ENCODE peak calls at places on chromosomes 5 and 9, in nine cellular contexts. V, E, O, T, Q, H, M, W and I are unnamed samples.

GRCh38 chr5:65262094-65262493 is 219.6 kb downstream of the ADAMTS6 start:
- DNase-seq in O (no peak), Q (no peak), H (no peak), T (no peak), E (no peak), V (peak; percentile 0), M (peak; percentile 8), W (no peak), I (no peak)

GRCh38 chr5:82397741-82398320 is 119.7 kb upstream of the RPS23 start:
- DNase-seq in V (no peak), O (no peak), E (no peak), H (no peak), Q (no peak), W (no peak), T (no peak), M (no peak), I (no peak)

GRCh38 chr5:150147580-150148407 is 7.9 kb downstream of the PDGFRB start:
- DNase-seq in V (no peak), O (no peak), E (no peak), M (no peak), W (no peak), Q (peak; percentile 25), H (no peak), T (no peak), I (no peak)

GRCh38 chr9:129597355-129598088 is 23.4 kb downstream of the C9orf50 start:
- DNase-seq in T (no peak), M (no peak), V (peak; percentile 24), H (peak; percentile 90), W (no peak), O (peak; percentile 38), Q (no peak), E (peak; percentile 43), I (no peak)

GRCh38 chr5:79069488-79070001 is at the start of the genes BHMT2 and DMGDH:
- DNase-seq in V (no peak), E (no peak), W (no peak), T (no peak), O (peak; percentile 24), M (no peak), H (no peak), Q (no peak), I (no peak)

GRCh38 chr9:90025816-90026215 is 421.0 kb downstream of the GADD45G start:
- DNase-seq in H (peak; percentile 48), O (peak; percentile 98), T (no peak), Q (no peak), E (no peak), W (no peak), V (no peak), M (no peak), I (no peak)

GRCh38 chr9:75909776-75910175 is 19.3 kb downstream of the PCSK5 start:
- DNase-seq in V (no peak), T (no peak), Q (no peak), M (no peak), W (no peak), O (no peak), E (no peak), H (no peak), I (no peak)

GRCh38 chr9:93827545-93828330 is 127.4 kb downstream of the BARX1 start:
- DNase-seq in V (peak; percentile 58), Q (peak; percentile 34), H (peak; percentile 83), T (no peak), M (peak; percentile 89), E (peak; percentile 35), W (peak; percentile 8), O (peak; percentile 32), I (no peak)

GRCh38 chr9:129709471-129710460 is 43.1 kb downstream of the PTGES start:
- DNase-seq in V (no peak), E (no peak), O (no peak), H (no peak), Q (no peak), M (no peak), T (no peak), W (no peak), I (no peak)

GRCh38 chr9:77751341-77752091 is 103.4 kb upstream of the GNA14 start:
- DNase-seq in V (peak; percentile 9), M (peak; percentile 49), O (peak; percentile 50), W (no peak), E (no peak), T (no peak), H (peak; percentile 81), Q (peak; percentile 92), I (peak; percentile 49)

GRCh38 chr5:32600057-32600622 is 14.8 kb downstream of the SUB1 start:
- DNase-seq in M (no peak), V (peak; percentile 17), H (no peak), Q (peak; percentile 52), E (no peak), T (no peak), W (no peak), O (peak; percentile 50), I (no peak)

GRCh38 chr5:142095651-142096330 is 12.8 kb upstream of the NDFIP1 start:
- DNase-seq in M (no peak), H (no peak), T (no peak), W (peak; percentile 65), O (peak; percentile 41), V (no peak), E (peak; percentile 73), Q (no peak), I (no peak)

GRCh38 chr5:73960023-73960422 is 334.0 kb downstream of the ARHGEF28 start:
- DNase-seq in E (no peak), W (no peak), Q (no peak), H (no peak), O (no peak), V (no peak), T (no peak), M (no peak), I (no peak)

GRCh38 chr5:143652104-143652700 is 159.8 kb upstream of the HMHB1 start:
- DNase-seq in V (peak; percentile 12), O (peak; percentile 44), T (no peak), M (no peak), W (no peak), Q (no peak), H (no peak), E (no peak), I (no peak)

GRCh38 chr5:27821681-27822080 is 783.3 kb upstream of the CDH9 start:
- DNase-seq in M (no peak), Q (no peak), V (no peak), W (no peak), O (no peak), T (no peak), E (no peak), H (no peak), I (no peak)

GRCh38 chr5:14071433-14071832 is 71.7 kb upstream of the TRIO start:
- DNase-seq in Q (no peak), O (peak; percentile 46), V (no peak), W (no peak), T (no peak), M (no peak), H (no peak), E (no peak), I (no peak)

GRCh38 chr9:134475051-134475790 is 149.0 kb downstream of the RXRA start:
- DNase-seq in E (peak; percentile 40), T (no peak), V (peak; percentile 13), W (no peak), Q (no peak), O (no peak), H (no peak), M (no peak), I (no peak)

GRCh38 chr5:66498791-66499207 is 97.4 kb upstream of the MAST4 start:
- DNase-seq in V (no peak), O (peak; percentile 94), E (no peak), M (no peak), W (no peak), T (no peak), H (peak; percentile 28), Q (peak; percentile 12), I (no peak)

GRCh38 chr9:132590318-132591182 is 8.1 kb downstream of the BARHL1 start:
- DNase-seq in V (no peak), M (no peak), E (no peak), W (no peak), T (no peak), Q (no peak), O (no peak), H (no peak), I (no peak)

GRCh38 chr5:6780802-6781391 is 67.7 kb downstream of the TENT4A start:
- DNase-seq in Q (no peak), E (no peak), O (no peak), M (peak; percentile 37), H (peak; percentile 51), T (no peak), V (no peak), W (no peak), I (no peak)

GRCh38 chr5:138655530-138656245 is 80.5 kb upstream of the HSPA9 start:
- DNase-seq in W (no peak), M (no peak), E (no peak), Q (peak; percentile 99), V (no peak), T (peak; percentile 88), H (no peak), O (no peak), I (no peak)

GRCh38 chr5:177520271-177520670 is 3.5 kb upstream of the DDX41 start:
- DNase-seq in M (no peak), V (no peak), Q (no peak), E (no peak), T (no peak), W (no peak), O (no peak), H (no peak), I (no peak)

GRCh38 chr5:141778683-141779082 is 96.7 kb upstream of the ARAP3 start:
- DNase-seq in Q (no peak), M (no peak), T (no peak), W (no peak), V (no peak), E (no peak), H (no peak), O (no peak), I (no peak)

GRCh38 chr9:96398582-96399334 is 15.2 kb upstream of the SLC35D2 start:
- DNase-seq in M (no peak), T (no peak), O (no peak), W (no peak), E (no peak), H (peak; percentile 44), V (no peak), Q (no peak), I (no peak)

GRCh38 chr5:99004960-99005359 is 76.2 kb upstream of the CHD1 start:
- DNase-seq in E (no peak), M (no peak), V (no peak), T (no peak), Q (no peak), O (peak; percentile 56), H (no peak), W (no peak), I (no peak)

GRCh38 chr5:11269515-11269914 is 508.5 kb upstream of the DAP start:
- DNase-seq in M (no peak), O (no peak), E (no peak), Q (no peak), V (no peak), H (no peak), W (no peak), T (no peak), I (no peak)

GRCh38 chr9:16133556-16134227 is 580.8 kb downstream of the CCDC171 start:
- DNase-seq in W (no peak), M (peak; percentile 70), V (no peak), T (no peak), Q (peak; percentile 85), E (no peak), H (peak; percentile 93), O (peak; percentile 92), I (peak; percentile 15)